ENCODE peak calls at places on chromosomes 11 and 22, in ten cellular contexts. Z, S, P, B, E, U, Y, V, D and L are unnamed samples.

GRCh38 chr11:122765487-122766131 is 72.7 kb upstream of the CRTAM start:
- DNase-seq in Z (no peak), S (no peak), P (no peak), B (no peak), E (no peak), U (no peak), Y (no peak), V (no peak), D (no peak), L (no peak)

GRCh38 chr22:21009638-21010425 is 5.1 kb upstream of the P2RX6 start:
- DNase-seq in Z (no peak), S (peak), P (no peak), B (no peak), E (no peak), U (peak), Y (no peak), V (peak), D (no peak), L (no peak)

GRCh38 chr22:49753961-49754673 is 73.6 kb downstream of the BRD1 start:
- DNase-seq in Z (no peak), S (no peak), P (no peak), B (peak), E (peak), U (no peak), Y (no peak), V (peak), D (no peak), L (no peak)

GRCh38 chr11:39220501-39221230 is 2238.8 kb downstream of the LRRC4C start:
- DNase-seq in Z (no peak), S (no peak), P (no peak), B (no peak), E (no peak), U (no peak), Y (no peak), V (no peak), D (no peak), L (no peak)

GRCh38 chr11:79449040-79449439 is 8.2 kb upstream of the TENM4 start:
- DNase-seq in Z (no peak), S (no peak), P (no peak), B (no peak), E (no peak), U (no peak), Y (no peak), V (no peak), D (no peak), L (no peak)

GRCh38 chr11:72203163-72203562 is 11.2 kb downstream of the FOLR1 start:
- DNase-seq in Z (no peak), S (no peak), P (no peak), B (no peak), E (no peak), U (no peak), Y (no peak), V (no peak), D (no peak), L (no peak)

GRCh38 chr11:123504401-123504800 is 74.3 kb downstream of the GRAMD1B start:
- DNase-seq in Z (no peak), S (no peak), P (no peak), B (peak), E (no peak), U (no peak), Y (no peak), V (no peak), D (no peak), L (no peak)

GRCh38 chr11:74543991-74544390 is 48.4 kb upstream of the POLD3 start:
- DNase-seq in Z (no peak), S (no peak), P (no peak), B (no peak), E (no peak), U (no peak), Y (no peak), V (peak), D (no peak), L (no peak)

GRCh38 chr11:31397239-31397834 is 27.7 kb downstream of the DNAJC24 start:
- DNase-seq in Z (peak), S (no peak), P (no peak), B (no peak), E (no peak), U (peak), Y (peak), V (no peak), D (no peak), L (no peak)

GRCh38 chr11:10925149-10925926 is 67.5 kb upstream of the ZBED5 start:
- DNase-seq in Z (no peak), S (no peak), P (no peak), B (no peak), E (no peak), U (no peak), Y (no peak), V (no peak), D (no peak), L (peak)

GRCh38 chr11:45855308-45855707 is 8.0 kb downstream of the CRY2 start:
- DNase-seq in Z (no peak), S (no peak), P (no peak), B (peak), E (no peak), U (no peak), Y (no peak), V (no peak), D (no peak), L (peak)

GRCh38 chr11:130115218-130115617 is 44.4 kb upstream of the ST14 start:
- DNase-seq in Z (no peak), S (no peak), P (no peak), B (no peak), E (no peak), U (peak), Y (no peak), V (no peak), D (no peak), L (no peak)

GRCh38 chr22:32202539-32203180 is 2.2 kb downstream of the RFPL2 start:
- DNase-seq in Z (peak), S (peak), P (peak), B (peak), E (no peak), U (peak), Y (peak), V (peak), D (no peak), L (peak)

GRCh38 chr11:83881428-83881827 is 595.3 kb upstream of the CCDC90B start:
- DNase-seq in Z (no peak), S (no peak), P (no peak), B (no peak), E (no peak), U (no peak), Y (no peak), V (no peak), D (no peak), L (no peak)

GRCh38 chr11:29184939-29185890 is 831.6 kb downstream of the KCNA4 start:
- DNase-seq in Z (no peak), S (no peak), P (no peak), B (no peak), E (no peak), U (peak), Y (no peak), V (no peak), D (no peak), L (no peak)

GRCh38 chr11:32333335-32333991 is 101.9 kb downstream of the WT1 start:
- DNase-seq in Z (no peak), S (peak), P (peak), B (peak), E (peak), U (peak), Y (peak), V (peak), D (peak), L (peak)

GRCh38 chr22:31944700-31945477 is 554 bp downstream of the YWHAH start:
- DNase-seq in Z (peak), S (peak), P (peak), B (peak), E (peak), U (no peak), Y (peak), V (peak), D (peak), L (peak)

GRCh38 chr11:15179167-15179566 is 64.4 kb downstream of the INSC start:
- DNase-seq in Z (no peak), S (no peak), P (no peak), B (no peak), E (no peak), U (peak), Y (no peak), V (no peak), D (no peak), L (no peak)

GRCh38 chr22:30822216-30823014 is 127.7 kb downstream of the OSBP2 start:
- DNase-seq in Z (peak), S (peak), P (no peak), B (peak), E (no peak), U (no peak), Y (no peak), V (peak), D (no peak), L (peak)

GRCh38 chr11:44659641-44660040 is 67.1 kb upstream of the TSPAN18 start:
- DNase-seq in Z (no peak), S (no peak), P (peak), B (no peak), E (no peak), U (no peak), Y (no peak), V (no peak), D (no peak), L (no peak)

GRCh38 chr11:27296406-27296994 is 66.5 kb downstream of the CCDC34 start:
- DNase-seq in Z (peak), S (no peak), P (no peak), B (no peak), E (no peak), U (peak), Y (peak), V (no peak), D (no peak), L (no peak)

GRCh38 chr11:69027704-69028372 is 14.8 kb upstream of the MRGPRF start:
- DNase-seq in Z (no peak), S (no peak), P (no peak), B (no peak), E (no peak), U (peak), Y (no peak), V (peak), D (no peak), L (no peak)

GRCh38 chr11:75878968-75879367 is 64.0 kb downstream of the UVRAG start:
- DNase-seq in Z (no peak), S (no peak), P (no peak), B (no peak), E (no peak), U (no peak), Y (no peak), V (no peak), D (no peak), L (no peak)

GRCh38 chr11:134019500-134019899 is 49.4 kb upstream of the JAM3 start:
- DNase-seq in Z (no peak), S (no peak), P (no peak), B (no peak), E (no peak), U (no peak), Y (no peak), V (no peak), D (no peak), L (no peak)

GRCh38 chr11:33802414-33802950 is 28.2 kb upstream of the FBXO3 start:
- DNase-seq in Z (no peak), S (peak), P (peak), B (no peak), E (no peak), U (peak), Y (peak), V (no peak), D (no peak), L (peak)

GRCh38 chr11:1148752-1149180 is 9.0 kb upstream of the MUC5AC start:
- DNase-seq in Z (no peak), S (no peak), P (no peak), B (peak), E (no peak), U (no peak), Y (no peak), V (no peak), D (no peak), L (no peak)

GRCh38 chr22:47837703-47838102 is 1075.3 kb downstream of the TBC1D22A start:
- DNase-seq in Z (no peak), S (peak), P (no peak), B (no peak), E (no peak), U (peak), Y (no peak), V (no peak), D (no peak), L (no peak)

GRCh38 chr11:113876074-113876797 is 864 bp upstream of the USP28 start:
- DNase-seq in Z (no peak), S (no peak), P (no peak), B (peak), E (no peak), U (no peak), Y (no peak), V (no peak), D (peak), L (no peak)

GRCh38 chr22:32723632-32724031 is 77.9 kb upstream of the TIMP3 start:
- DNase-seq in Z (peak), S (no peak), P (peak), B (peak), E (peak), U (peak), Y (no peak), V (peak), D (peak), L (no peak)

GRCh38 chr11:96044747-96045146 is 120.8 kb upstream of the MTMR2 start:
- DNase-seq in Z (no peak), S (no peak), P (no peak), B (no peak), E (no peak), U (no peak), Y (no peak), V (no peak), D (no peak), L (no peak)

GRCh38 chr22:29032584-29032983 is 29.0 kb downstream of the C22orf31 start:
- DNase-seq in Z (no peak), S (no peak), P (no peak), B (no peak), E (no peak), U (peak), Y (no peak), V (no peak), D (no peak), L (no peak)

DNA sequence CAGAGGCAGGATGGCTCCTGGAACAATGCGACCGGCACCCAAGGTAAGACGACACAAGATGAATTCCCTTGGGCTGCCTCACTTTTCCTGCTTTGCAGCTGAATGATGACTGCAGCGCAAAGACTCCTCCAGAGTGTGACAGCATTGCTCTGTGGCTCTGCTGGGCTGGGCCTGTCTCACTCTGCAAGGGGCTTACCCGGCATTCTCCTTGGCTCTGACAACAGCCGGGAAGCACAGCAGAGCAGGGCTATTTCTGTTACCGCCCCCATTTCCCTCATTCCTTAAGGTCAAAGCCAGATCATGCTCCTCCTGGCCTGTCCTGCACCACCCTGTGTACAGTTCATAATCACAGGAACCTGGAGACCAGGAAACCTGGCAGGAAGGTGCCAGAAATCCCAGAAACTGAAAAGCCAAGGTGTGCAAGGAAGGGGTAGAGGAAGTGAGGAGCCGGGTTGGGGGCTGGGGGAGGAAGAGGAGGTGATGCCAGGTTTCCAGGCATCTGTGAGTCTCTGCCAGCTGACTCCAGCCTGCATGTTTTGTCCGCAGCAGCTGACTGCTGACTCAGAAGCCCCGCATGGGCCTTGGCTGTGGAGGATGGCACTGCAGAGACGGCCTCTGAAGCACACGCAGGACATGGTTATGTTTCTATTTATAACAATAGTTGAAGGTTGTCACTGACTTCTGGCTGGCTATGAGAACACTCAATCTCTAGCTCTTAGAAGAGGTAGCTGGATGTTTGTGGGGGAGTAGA is 113.6 kb downstream of the MICAL3 start:
- DNase-seq in Z (peak), S (peak), P (peak), B (no peak), E (peak), U (peak), Y (peak), V (no peak), D (no peak), L (peak)
- TF ChIP-seq CTCF in Z (no peak), S (no peak), P (peak), B (no peak), E (peak), U (peak), Y (peak), V (peak), D (peak), L (no peak)

DNA sequence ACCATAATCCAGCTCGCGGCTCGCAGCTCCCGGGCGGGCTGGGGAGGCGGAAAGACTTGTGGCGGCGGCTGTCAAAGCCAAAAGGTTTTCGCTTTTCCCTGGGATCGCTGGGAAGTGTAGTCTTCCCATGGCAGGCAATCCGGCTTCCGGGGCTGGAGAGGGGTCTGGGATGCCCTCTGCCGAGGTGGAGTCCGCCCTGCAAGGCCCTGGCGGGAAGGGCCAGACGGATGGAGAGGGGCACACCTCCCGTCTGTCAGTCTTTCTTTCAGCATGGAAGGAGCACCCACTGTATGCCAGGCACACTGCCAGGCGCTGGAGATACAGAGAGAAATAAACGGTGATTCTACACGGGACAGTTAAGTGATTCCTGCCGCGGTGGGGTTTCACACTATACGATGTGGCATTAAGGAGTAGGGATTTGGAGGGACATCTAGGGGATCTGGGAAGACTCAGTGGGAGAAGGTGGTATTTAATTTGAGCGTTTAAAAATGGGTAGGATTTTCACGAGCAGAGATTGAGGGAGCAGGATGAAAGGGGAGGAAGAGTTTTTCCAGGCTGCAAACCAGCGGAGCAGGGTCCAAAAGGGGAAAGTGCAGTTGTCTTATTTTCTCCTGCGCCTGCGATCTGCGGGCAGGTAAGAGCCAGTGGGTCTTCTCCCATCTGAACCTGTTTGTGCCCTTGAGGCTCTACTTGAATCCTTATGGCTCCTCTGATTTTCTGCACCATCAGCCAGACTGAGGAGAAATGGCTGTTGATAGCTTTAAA is at the start of gene BACE1:
- DNase-seq in Z (peak), S (peak), P (peak), B (peak), E (peak), U (peak), Y (peak), V (peak), D (peak), L (peak)
- TF ChIP-seq CTCF in Z (peak), S (no peak), P (peak), B (no peak), E (peak), U (peak), Y (peak), V (peak), D (no peak), L (no peak)

GRCh38 chr11:2809854-2810253 is 75.7 kb downstream of the CDKN1C start:
- DNase-seq in Z (no peak), S (no peak), P (no peak), B (no peak), E (no peak), U (no peak), Y (no peak), V (no peak), D (no peak), L (no peak)

GRCh38 chr11:2812371-2812991 is 73.1 kb downstream of the CDKN1C start:
- DNase-seq in Z (no peak), S (no peak), P (peak), B (no peak), E (peak), U (peak), Y (no peak), V (peak), D (no peak), L (no peak)

GRCh38 chr11:2808850-2809847 is 76.4 kb downstream of the CDKN1C start:
- DNase-seq in Z (no peak), S (no peak), P (peak), B (peak), E (no peak), U (no peak), Y (no peak), V (no peak), D (no peak), L (peak)

GRCh38 chr11:2811206-2812091 is 74.1 kb downstream of the CDKN1C start:
- DNase-seq in Z (no peak), S (no peak), P (peak), B (no peak), E (no peak), U (no peak), Y (no peak), V (peak), D (no peak), L (peak)

DNA sequence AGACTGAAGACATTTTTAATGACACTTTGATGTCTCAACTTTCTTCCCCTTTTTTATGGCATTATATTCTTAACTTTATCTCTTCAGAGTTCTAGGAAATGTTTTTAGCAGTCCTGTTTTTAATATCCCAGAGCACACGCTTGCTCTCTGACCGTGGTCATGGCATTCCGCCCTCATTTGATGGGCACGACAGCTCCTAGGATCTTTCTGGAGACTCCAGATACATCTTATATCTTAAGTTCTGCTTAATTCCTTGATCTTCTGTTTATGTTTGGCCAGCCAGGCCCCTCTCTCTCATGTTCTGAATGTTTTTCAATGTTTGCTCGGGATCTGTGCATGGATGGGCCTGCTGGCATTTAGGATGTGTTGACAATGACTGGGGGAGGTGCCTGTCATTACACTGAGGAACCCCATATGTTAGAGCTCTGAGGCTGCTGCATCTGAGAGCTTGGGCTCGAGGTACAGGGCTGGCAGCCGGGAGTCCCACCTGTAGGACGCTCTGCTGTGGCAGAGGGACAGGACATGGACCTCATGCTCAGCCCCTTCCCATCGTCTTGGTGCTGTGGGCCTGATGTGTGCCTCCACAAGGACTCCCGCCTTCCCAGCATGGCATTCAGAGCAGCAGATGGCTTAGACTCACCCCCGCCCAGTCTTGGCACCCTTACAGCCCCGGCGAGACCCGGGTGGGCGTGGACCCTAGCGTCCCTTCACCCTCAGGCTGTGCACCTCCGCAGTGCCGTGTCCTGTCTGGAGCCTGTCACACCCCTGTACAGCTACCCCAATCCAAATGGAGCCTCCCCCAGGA is 75.0 kb downstream of the CDKN1C start:
- DNase-seq in Z (no peak), S (no peak), P (peak), B (no peak), E (no peak), U (no peak), Y (no peak), V (peak), D (no peak), L (peak)
- TF ChIP-seq CTCF in Z (no peak), S (no peak), P (no peak), B (no peak), E (no peak), U (no peak), Y (no peak), V (no peak), D (no peak), L (no peak)

GRCh38 chr22:35630891-35631290 is 13.8 kb upstream of the MB start:
- DNase-seq in Z (no peak), S (no peak), P (no peak), B (no peak), E (no peak), U (no peak), Y (no peak), V (peak), D (no peak), L (no peak)

GRCh38 chr22:35630387-35630793 is 13.3 kb upstream of the MB start:
- DNase-seq in Z (peak), S (no peak), P (no peak), B (no peak), E (no peak), U (peak), Y (peak), V (peak), D (no peak), L (no peak)

GRCh38 chr22:35632902-35633301 is 15.3 kb upstream of the APOL6 start:
- DNase-seq in Z (no peak), S (no peak), P (no peak), B (no peak), E (no peak), U (no peak), Y (no peak), V (no peak), D (no peak), L (no peak)

GRCh38 chr22:35633520-35633919 is 14.7 kb upstream of the APOL6 start:
- DNase-seq in Z (no peak), S (no peak), P (no peak), B (no peak), E (no peak), U (no peak), Y (no peak), V (no peak), D (no peak), L (no peak)

GRCh38 chr22:35631597-35631996 is 14.5 kb upstream of the MB start:
- DNase-seq in Z (no peak), S (peak), P (no peak), B (no peak), E (no peak), U (peak), Y (peak), V (peak), D (peak), L (peak)
- TF ChIP-seq CTCF in Z (peak), S (peak), P (no peak), B (no peak), E (peak), U (peak), Y (peak), V (peak), D (peak), L (peak)